ENCODE peak calls at places on chromosomes 4 and X, in nine cellular contexts. One of them, this sample, is unnamed. For H3K4me1, the result is how much of the 10 kb centered on the place peaks cover.

GRCh38 chrX:130778773-130779172 is 124.2 kb downstream of the ENOX2 start:
- DNase-seq in A549: no peak
- DNase-seq in neuronal stem cell: no peak
- DNase-seq in pancreas: no peak
- DNase-seq in NT2/D1: no peak
- DNase-seq in cardiac muscle cell: no peak
- DNase-seq in H9: no peak
- DNase-seq in OCI-LY7: no peak
- DNase-seq in SK-N-SH: no peak
- DNase-seq in this sample: no peak

GRCh38 chr4:7784131-7784870 is 155.4 kb downstream of the AFAP1 start:
- DNase-seq in OCI-LY7: no peak
- DNase-seq in H9: no peak
- DNase-seq in A549: no peak
- DNase-seq in SK-N-SH: no peak
- DNase-seq in neuronal stem cell: no peak
- DNase-seq in NT2/D1: no peak
- DNase-seq in cardiac muscle cell: no peak
- DNase-seq in pancreas: no peak
- DNase-seq in this sample: no peak

GRCh38 chrX:42131856-42132255 is 208.5 kb upstream of the CASK start:
- DNase-seq in cardiac muscle cell: no peak
- DNase-seq in NT2/D1: no peak
- DNase-seq in SK-N-SH: no peak
- DNase-seq in OCI-LY7: no peak
- DNase-seq in neuronal stem cell: no peak
- DNase-seq in H9: no peak
- DNase-seq in A549: no peak
- DNase-seq in pancreas: no peak
- DNase-seq in this sample: no peak

GRCh38 chr4:76563804-76564468 is 128.9 kb downstream of the SHROOM3 start:
- DNase-seq in H9: no peak
- DNase-seq in A549: no peak
- DNase-seq in NT2/D1: no peak
- DNase-seq in pancreas: no peak
- DNase-seq in SK-N-SH: no peak
- DNase-seq in OCI-LY7: no peak
- DNase-seq in neuronal stem cell: no peak
- DNase-seq in cardiac muscle cell: peak
- DNase-seq in this sample: no peak

GRCh38 chrX:23919706-23920320 is 12.0 kb downstream of the CXorf58 start:
- DNase-seq in NT2/D1: no peak
- DNase-seq in pancreas: no peak
- DNase-seq in A549: no peak
- DNase-seq in H9: peak
- DNase-seq in SK-N-SH: no peak
- DNase-seq in cardiac muscle cell: no peak
- DNase-seq in OCI-LY7: no peak
- DNase-seq in neuronal stem cell: no peak
- DNase-seq in this sample: no peak

GRCh38 chrX:9816094-9816700 is 30.0 kb downstream of the SHROOM2 start:
- DNase-seq in H9: no peak
- DNase-seq in neuronal stem cell: no peak
- DNase-seq in A549: no peak
- DNase-seq in NT2/D1: no peak
- DNase-seq in pancreas: no peak
- DNase-seq in cardiac muscle cell: no peak
- DNase-seq in OCI-LY7: no peak
- DNase-seq in SK-N-SH: no peak
- DNase-seq in this sample: no peak

GRCh38 chrX:53479295-53479694 is 45.1 kb upstream of the HSD17B10 start:
- DNase-seq in NT2/D1: peak
- DNase-seq in H9: peak
- DNase-seq in neuronal stem cell: no peak
- DNase-seq in OCI-LY7: no peak
- DNase-seq in pancreas: no peak
- DNase-seq in cardiac muscle cell: no peak
- DNase-seq in SK-N-SH: no peak
- DNase-seq in A549: peak
- DNase-seq in this sample: no peak

GRCh38 chrX:16930392-16930791 is 16.1 kb upstream of the REPS2 start:
- DNase-seq in NT2/D1: no peak
- DNase-seq in cardiac muscle cell: no peak
- DNase-seq in A549: no peak
- DNase-seq in neuronal stem cell: no peak
- DNase-seq in H9: no peak
- DNase-seq in pancreas: no peak
- DNase-seq in SK-N-SH: no peak
- DNase-seq in OCI-LY7: no peak
- DNase-seq in this sample: no peak

GRCh38 chrX:49919617-49920016 is 2.8 kb upstream of the CLCN5 start:
- DNase-seq in OCI-LY7: peak
- DNase-seq in A549: peak
- DNase-seq in H9: peak
- DNase-seq in SK-N-SH: peak
- DNase-seq in pancreas: no peak
- DNase-seq in neuronal stem cell: peak
- DNase-seq in cardiac muscle cell: peak
- DNase-seq in NT2/D1: peak
- DNase-seq in this sample: peak

GRCh38 chr4:1851575-1852415 is 4.2 kb downstream of the LETM1 start:
- DNase-seq in cardiac muscle cell: no peak
- DNase-seq in SK-N-SH: no peak
- DNase-seq in H9: no peak
- DNase-seq in A549: no peak
- DNase-seq in pancreas: no peak
- DNase-seq in neuronal stem cell: no peak
- DNase-seq in OCI-LY7: no peak
- DNase-seq in NT2/D1: no peak
- DNase-seq in this sample: peak

GRCh38 chr4:1855334-1856070 is 454 bp downstream of the LETM1 start:
- DNase-seq in A549: no peak
- DNase-seq in OCI-LY7: peak
- DNase-seq in cardiac muscle cell: peak
- DNase-seq in NT2/D1: no peak
- DNase-seq in SK-N-SH: peak
- DNase-seq in neuronal stem cell: no peak
- DNase-seq in pancreas: peak
- DNase-seq in H9: no peak
- DNase-seq in this sample: peak

GRCh38 chr4:1851160-1851559 is 4.8 kb downstream of the LETM1 start:
- DNase-seq in H9: no peak
- DNase-seq in OCI-LY7: no peak
- DNase-seq in neuronal stem cell: no peak
- DNase-seq in cardiac muscle cell: no peak
- DNase-seq in NT2/D1: no peak
- DNase-seq in pancreas: no peak
- DNase-seq in SK-N-SH: no peak
- DNase-seq in A549: no peak
- DNase-seq in this sample: no peak

GRCh38 chr4:1854752-1855151 is 1.2 kb downstream of the LETM1 start:
- DNase-seq in A549: no peak
- DNase-seq in NT2/D1: no peak
- DNase-seq in pancreas: no peak
- DNase-seq in OCI-LY7: no peak
- DNase-seq in H9: no peak
- DNase-seq in SK-N-SH: no peak
- DNase-seq in neuronal stem cell: no peak
- DNase-seq in cardiac muscle cell: no peak
- DNase-seq in this sample: no peak

GRCh38 chr4:1852904-1853623 is 2.9 kb downstream of the LETM1 start:
- DNase-seq in A549: no peak
- DNase-seq in OCI-LY7: no peak
- DNase-seq in pancreas: no peak
- DNase-seq in SK-N-SH: no peak
- DNase-seq in NT2/D1: no peak
- DNase-seq in cardiac muscle cell: no peak
- DNase-seq in H9: no peak
- DNase-seq in neuronal stem cell: no peak
- DNase-seq in this sample: no peak
- H3K4me1 ChIP-seq in A549: under half
- H3K4me1 ChIP-seq in OCI-LY7: under half
- H3K4me1 ChIP-seq in pancreas: under half
- H3K4me1 ChIP-seq in SK-N-SH: under half
- H3K4me1 ChIP-seq in NT2/D1: under half
- H3K4me1 ChIP-seq in cardiac muscle cell: under half
- H3K4me1 ChIP-seq in H9: under half
- H3K4me1 ChIP-seq in neuronal stem cell: under half
- H3K4me1 ChIP-seq in this sample: half or more

DNA sequence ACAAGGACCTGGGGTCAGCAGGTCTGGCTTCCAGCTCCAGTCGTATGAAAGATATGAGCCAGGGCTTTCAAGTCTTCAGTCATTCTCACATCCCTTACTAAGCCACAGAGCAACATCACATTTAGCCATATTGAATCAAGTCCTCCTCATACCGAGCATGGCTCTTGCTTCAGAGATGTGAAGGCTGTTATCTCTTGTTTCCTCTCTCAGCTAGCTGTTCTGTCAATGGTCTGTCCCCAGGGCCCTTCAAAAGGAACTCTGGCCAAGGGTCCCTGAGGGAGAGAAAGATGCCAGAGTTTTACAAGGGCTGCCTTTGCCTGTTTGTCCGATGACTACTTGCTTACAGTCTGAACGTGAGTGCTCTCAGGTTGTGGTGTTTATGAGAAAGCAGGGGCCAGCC is 30.5 kb downstream of the DOCK11 start:
- DNase-seq in pancreas: no peak
- DNase-seq in NT2/D1: no peak
- DNase-seq in neuronal stem cell: no peak
- DNase-seq in OCI-LY7: no peak
- DNase-seq in cardiac muscle cell: peak
- DNase-seq in H9: no peak
- DNase-seq in SK-N-SH: no peak
- DNase-seq in A549: no peak
- DNase-seq in this sample: no peak
- H3K4me1 ChIP-seq in pancreas: under half
- H3K4me1 ChIP-seq in NT2/D1: under half
- H3K4me1 ChIP-seq in neuronal stem cell: under half
- H3K4me1 ChIP-seq in OCI-LY7: under half
- H3K4me1 ChIP-seq in cardiac muscle cell: under half
- H3K4me1 ChIP-seq in H9: under half
- H3K4me1 ChIP-seq in SK-N-SH: under half
- H3K4me1 ChIP-seq in A549: under half
- H3K4me1 ChIP-seq in this sample: under half

GRCh38 chr4:24559032-24559821 is 25.1 kb downstream of the DHX15 start:
- DNase-seq in H9: no peak
- DNase-seq in NT2/D1: no peak
- DNase-seq in OCI-LY7: no peak
- DNase-seq in pancreas: no peak
- DNase-seq in A549: no peak
- DNase-seq in cardiac muscle cell: no peak
- DNase-seq in SK-N-SH: no peak
- DNase-seq in neuronal stem cell: no peak
- DNase-seq in this sample: no peak
- H3K4me1 ChIP-seq in H9: under half
- H3K4me1 ChIP-seq in NT2/D1: under half
- H3K4me1 ChIP-seq in OCI-LY7: under half
- H3K4me1 ChIP-seq in pancreas: under half
- H3K4me1 ChIP-seq in A549: half or more
- H3K4me1 ChIP-seq in cardiac muscle cell: under half
- H3K4me1 ChIP-seq in SK-N-SH: under half
- H3K4me1 ChIP-seq in neuronal stem cell: under half
- H3K4me1 ChIP-seq in this sample: half or more

GRCh38 chrX:64850371-64851082 is 125.7 kb downstream of the ZC4H2 start:
- DNase-seq in SK-N-SH: no peak
- DNase-seq in cardiac muscle cell: no peak
- DNase-seq in neuronal stem cell: no peak
- DNase-seq in A549: no peak
- DNase-seq in pancreas: no peak
- DNase-seq in OCI-LY7: peak
- DNase-seq in NT2/D1: no peak
- DNase-seq in H9: no peak
- DNase-seq in this sample: no peak

GRCh38 chrX:64853424-64853823 is 122.8 kb downstream of the ZC4H2 start:
- DNase-seq in NT2/D1: no peak
- DNase-seq in OCI-LY7: no peak
- DNase-seq in A549: no peak
- DNase-seq in H9: no peak
- DNase-seq in cardiac muscle cell: no peak
- DNase-seq in neuronal stem cell: no peak
- DNase-seq in SK-N-SH: no peak
- DNase-seq in pancreas: no peak
- DNase-seq in this sample: no peak
- H3K4me1 ChIP-seq in NT2/D1: under half
- H3K4me1 ChIP-seq in OCI-LY7: half or more
- H3K4me1 ChIP-seq in A549: under half
- H3K4me1 ChIP-seq in H9: under half
- H3K4me1 ChIP-seq in cardiac muscle cell: under half
- H3K4me1 ChIP-seq in neuronal stem cell: under half
- H3K4me1 ChIP-seq in SK-N-SH: under half
- H3K4me1 ChIP-seq in pancreas: under half
- H3K4me1 ChIP-seq in this sample: under half

This sample was measured in left ventricle myocardium inferior.